ENCODE peak calls at places on chromosomes 11 and 22, in seven cellular contexts. Q, O, M, R, S, A and N are unnamed samples. For H3K4me1, the result is how much of the 10 kb centered on the place peaks cover.

GRCh38 chr11:18853086-18853720 is 61.6 kb upstream of the PTPN5 start:
- DNase-seq in O (no peak), A (no peak), S (no peak), M (no peak), Q (no peak), R (no peak), N (no peak)

GRCh38 chr11:27248430-27249207 is 114.4 kb downstream of the CCDC34 start:
- DNase-seq in Q (no peak), O (no peak), M (no peak), A (no peak), S (peak), R (peak), N (no peak)

GRCh38 chr11:31996159-31996881 is 94.6 kb upstream of the RCN1 start:
- DNase-seq in A (no peak), Q (no peak), M (no peak), S (no peak), O (no peak), R (no peak), N (no peak)

GRCh38 chr11:107370390-107370789 is 87.2 kb downstream of the CWF19L2 start:
- DNase-seq in R (no peak), S (no peak), M (no peak), Q (no peak), A (no peak), O (no peak), N (no peak)

GRCh38 chr22:44623771-44624510 is 78.1 kb upstream of the PRR5 start:
- DNase-seq in S (no peak), Q (no peak), O (no peak), R (no peak), M (no peak), A (no peak), N (peak)

GRCh38 chr22:46972901-46973831 is 210.7 kb downstream of the TBC1D22A start:
- DNase-seq in A (no peak), Q (no peak), O (no peak), S (no peak), M (no peak), R (peak), N (no peak)

GRCh38 chr22:49789289-49790141 is 38.2 kb downstream of the BRD1 start:
- DNase-seq in R (no peak), S (no peak), O (no peak), M (peak), Q (peak), A (peak), N (no peak)

GRCh38 chr11:73797457-73797856 is 9.8 kb downstream of the MRPL48 start:
- DNase-seq in R (no peak), M (no peak), A (no peak), O (no peak), Q (no peak), S (no peak), N (no peak)

GRCh38 chr11:61699737-61700160 is 19.6 kb downstream of the DAGLA start:
- DNase-seq in Q (no peak), R (peak), M (peak), S (no peak), A (no peak), O (no peak), N (peak)

GRCh38 chr11:85115798-85116197 is 511.3 kb downstream of the DLG2 start:
- DNase-seq in M (no peak), S (no peak), A (no peak), R (no peak), O (no peak), Q (no peak), N (no peak)

GRCh38 chr22:26443901-26444300 is 14.8 kb downstream of the ASPHD2 start:
- DNase-seq in R (no peak), A (no peak), S (no peak), M (no peak), Q (no peak), O (peak), N (no peak)

GRCh38 chr11:88402192-88402715 is 64.7 kb upstream of the CTSC start:
- DNase-seq in S (no peak), R (no peak), A (no peak), O (no peak), M (no peak), Q (no peak), N (no peak)

GRCh38 chr11:45930031-45930794 is 7.8 kb downstream of the LARGE2 start:
- DNase-seq in Q (peak), R (peak), M (peak), S (no peak), O (peak), A (peak), N (no peak)

GRCh38 chr11:45927684-45928413 is 5.4 kb downstream of the LARGE2 start:
- DNase-seq in O (peak), S (no peak), A (no peak), R (no peak), Q (no peak), M (no peak), N (no peak)

GRCh38 chr11:45928535-45929215 is 6.2 kb downstream of the LARGE2 start:
- DNase-seq in A (no peak), S (no peak), O (peak), Q (no peak), R (no peak), M (no peak), N (no peak)

GRCh38 chr11:45930951-45931563 is 8.6 kb downstream of the LARGE2 start:
- DNase-seq in O (no peak), M (no peak), R (no peak), A (no peak), S (no peak), Q (no peak), N (no peak)

GRCh38 chr11:45929486-45930030 is 7.1 kb downstream of the LARGE2 start:
- DNase-seq in A (no peak), Q (no peak), S (no peak), R (no peak), M (no peak), O (peak), N (no peak)
- H3K4me1 ChIP-seq in A (under half), Q (under half), S (under half), R (under half), M (under half), O (under half), N (under half)

GRCh38 chr11:10666556-10666955 is 27.0 kb downstream of the IRAG1 start:
- DNase-seq in S (no peak), Q (no peak), O (no peak), A (no peak), R (no peak), M (no peak), N (no peak)
- H3K27ac ChIP-seq in S (no peak), Q (no peak), O (peak), A (peak), R (no peak), M (no peak), N (peak)

DNA sequence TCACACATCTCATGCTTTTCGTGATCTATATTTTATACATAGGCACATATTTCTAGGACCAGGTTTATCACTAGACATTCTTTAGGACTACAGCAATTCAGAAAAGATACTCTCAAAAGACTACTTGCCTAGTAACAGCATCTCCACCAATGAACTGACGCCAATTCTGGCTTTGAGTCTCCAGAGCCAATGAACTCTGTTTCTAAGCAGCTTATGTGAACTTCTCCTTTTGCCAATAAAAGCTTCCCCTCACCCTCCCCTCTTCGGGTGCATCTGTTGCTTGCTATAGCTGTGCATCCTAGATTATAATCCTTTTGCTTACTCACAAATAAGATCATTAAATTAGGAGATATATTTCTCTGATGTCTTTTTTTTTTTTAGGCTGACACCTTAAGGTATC is 11.4 kb upstream of the ANKK1 start:
- DNase-seq in O (no peak), Q (no peak), S (no peak), A (no peak), M (no peak), R (no peak), N (no peak)
- H3K4me1 ChIP-seq in O (under half), Q (under half), S (under half), A (under half), M (under half), R (under half), N (under half)

DNA sequence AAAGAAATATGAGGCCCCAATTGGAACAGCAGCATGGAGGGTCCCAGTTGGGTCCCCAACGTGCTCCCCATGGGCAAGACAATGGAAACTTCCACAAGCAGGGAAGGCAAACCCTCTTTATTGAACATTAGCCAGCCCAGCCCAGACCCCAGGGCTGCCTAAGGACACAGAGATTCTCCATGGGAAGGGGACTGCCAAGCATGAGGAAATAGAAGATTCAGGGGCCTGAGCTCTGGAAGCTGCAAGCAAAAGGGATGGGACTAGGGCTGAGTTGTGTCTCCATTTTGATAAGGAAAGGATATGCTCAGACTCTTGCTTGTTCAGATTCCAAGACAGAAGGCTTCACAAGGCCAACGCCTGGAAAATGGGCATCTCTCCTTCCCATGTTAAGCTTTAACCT is 23.3 kb downstream of the TMEM218 start:
- DNase-seq in A (no peak), O (no peak), M (no peak), R (no peak), S (no peak), Q (no peak), N (no peak)
- H3K27ac ChIP-seq in A (no peak), O (no peak), M (no peak), R (no peak), S (no peak), Q (no peak), N (no peak)

GRCh38 chr11:65574963-65575567 is 788 bp upstream of the EHBP1L1 start:
- DNase-seq in R (no peak), M (no peak), A (no peak), S (no peak), O (no peak), Q (peak), N (no peak)

GRCh38 chr11:65574147-65574962 is 1.5 kb upstream of the EHBP1L1 start:
- DNase-seq in M (peak), Q (peak), A (peak), O (peak), R (peak), S (no peak), N (peak)

GRCh38 chr11:65572356-65573043 is at the start of gene FAM89B:
- DNase-seq in S (no peak), A (peak), Q (peak), R (peak), M (peak), O (peak), N (peak)

GRCh38 chr11:65571940-65572339 is 398 bp upstream of the FAM89B start:
- DNase-seq in R (no peak), O (no peak), Q (no peak), M (no peak), S (no peak), A (no peak), N (no peak)

DNA sequence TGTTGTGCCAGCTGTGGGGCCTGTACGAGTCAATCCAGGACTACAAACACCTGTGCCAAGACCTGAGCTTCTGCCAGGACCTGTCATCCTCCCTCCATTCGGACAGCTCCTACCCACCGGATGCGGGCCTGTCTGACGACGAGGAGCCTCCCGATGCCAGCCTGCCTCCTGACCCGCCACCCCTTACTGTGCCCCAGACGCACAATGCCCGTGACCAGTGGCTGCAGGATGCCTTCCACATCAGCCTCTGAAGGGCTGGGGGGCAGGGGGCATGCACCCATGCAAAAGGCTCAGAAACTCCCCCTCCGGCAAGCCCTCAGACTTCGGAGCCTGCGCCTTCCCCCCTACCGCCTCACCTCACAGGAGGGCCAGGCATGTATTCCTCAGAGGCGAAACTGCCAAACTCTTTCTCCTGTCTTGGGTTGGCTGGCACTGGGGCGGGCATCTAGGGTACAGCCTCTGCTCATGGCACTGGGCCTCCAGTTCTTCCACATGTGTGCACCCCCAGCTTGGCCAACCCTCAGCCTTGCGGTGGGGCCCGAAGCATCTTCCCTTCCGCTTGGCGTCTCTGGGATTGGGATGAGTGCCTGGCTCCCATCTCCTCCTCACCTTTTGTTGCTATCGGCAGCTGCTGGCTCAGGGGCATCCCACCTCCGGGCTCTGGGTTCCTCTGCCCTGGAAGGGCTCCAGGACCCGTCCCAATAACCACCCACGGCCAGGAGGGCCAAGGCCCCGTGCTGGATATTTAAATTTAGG is 1.2 kb downstream of the FAM89B start:
- DNase-seq in R (no peak), M (no peak), A (no peak), O (no peak), S (no peak), Q (no peak), N (no peak)
- H3K4me1 ChIP-seq in R (half or more), M (half or more), A (half or more), O (half or more), S (under half), Q (half or more), N (half or more)

GRCh38 chr11:14881794-14882193 is 10.2 kb downstream of the CYP2R1 start:
- DNase-seq in M (no peak), A (no peak), O (no peak), Q (no peak), S (no peak), R (no peak), N (no peak)

GRCh38 chr11:14882196-14882595 is 9.8 kb downstream of the CYP2R1 start:
- DNase-seq in Q (no peak), M (no peak), A (no peak), S (no peak), R (no peak), O (no peak), N (no peak)

GRCh38 chr11:14886509-14886908 is 5.5 kb downstream of the CYP2R1 start:
- DNase-seq in Q (no peak), R (no peak), O (no peak), S (no peak), A (no peak), M (no peak), N (no peak)

GRCh38 chr11:14884667-14885273 is 7.3 kb downstream of the CYP2R1 start:
- DNase-seq in O (no peak), A (no peak), S (no peak), Q (no peak), M (no peak), R (no peak), N (no peak)
- H3K27ac ChIP-seq in O (no peak), A (no peak), S (no peak), Q (no peak), M (no peak), R (no peak), N (no peak)

GRCh38 chr11:9757809-9758675 is 94.2 kb downstream of the SWAP70 start:
- DNase-seq in A (peak), S (no peak), O (peak), M (peak), Q (peak), R (peak), N (peak)
- H3K4me1 ChIP-seq in A (under half), S (under half), O (under half), M (under half), Q (under half), R (under half), N (under half)

DNA sequence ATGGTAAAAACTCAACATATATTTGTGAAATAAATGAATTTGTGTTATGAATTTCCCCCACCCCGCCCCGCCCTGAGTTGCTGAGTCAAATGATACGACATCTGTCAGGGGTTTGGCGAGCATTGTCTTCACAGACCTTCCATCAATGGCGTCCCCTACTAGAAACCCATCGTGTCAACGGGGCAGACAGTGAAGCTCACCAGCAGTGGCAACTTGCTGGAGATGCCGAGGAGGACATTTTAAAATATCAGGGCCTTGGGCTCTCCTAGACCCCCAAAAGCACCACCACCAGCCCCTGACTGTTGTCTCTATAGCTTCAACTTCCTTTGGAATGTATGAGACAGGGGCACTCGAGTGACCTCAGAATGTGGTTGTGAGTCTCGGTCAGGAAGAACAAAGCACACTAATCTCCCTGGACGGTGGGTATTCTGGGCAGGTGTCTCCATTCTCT is 776 bp upstream of the NXF1 start:
- DNase-seq in M (no peak), A (no peak), O (no peak), Q (no peak), S (no peak), R (no peak), N (no peak)
- H3K27ac ChIP-seq in M (peak), A (peak), O (peak), Q (peak), S (no peak), R (peak), N (peak)

GRCh38 chr11:72704783-72705287 is 30.6 kb upstream of the PDE2A start:
- DNase-seq in Q (no peak), O (no peak), A (no peak), M (no peak), R (no peak), S (no peak), N (no peak)
- H3K4me1 ChIP-seq in Q (under half), O (under half), A (under half), M (under half), R (under half), S (under half), N (under half)

GRCh38 chr22:39472570-39473556 is 16.1 kb downstream of the MGAT3 start:
- DNase-seq in O (no peak), R (no peak), M (no peak), S (no peak), A (no peak), Q (no peak), N (peak)
- H3K27ac ChIP-seq in O (no peak), R (peak), M (peak), S (no peak), A (peak), Q (no peak), N (no peak)